ENCODE peak calls at places on chromosomes 7 and 10, in nine cellular contexts. F is tibial nerve, B is body of pancreas, E is uterus, T is IMR-90, Q is ovary, S is spleen, G is adrenal gland, M is prostate gland. A is an unnamed sample.

GRCh38 chr10:74949024-74949423 is 122.6 kb downstream of the KAT6B start:
- DNase-seq in B (no peak), E (no peak), S (no peak), M (no peak), G (no peak), F (no peak), T (peak), Q (no peak), A (no peak)

GRCh38 chr7:135966341-135967043 is 10.7 kb downstream of the MTPN start:
- DNase-seq in T (no peak), S (no peak), B (no peak), E (no peak), M (no peak), F (no peak), Q (no peak), G (no peak), A (no peak)

GRCh38 chr10:104824378-104825006 is 183.4 kb downstream of the SORCS3 start:
- DNase-seq in B (peak), G (peak), T (no peak), F (no peak), Q (peak), S (no peak), E (no peak), M (peak), A (no peak)

GRCh38 chr7:45922810-45923209 is 1.7 kb upstream of the IGFBP3 start:
- DNase-seq in S (no peak), T (no peak), Q (no peak), G (no peak), E (peak), F (no peak), M (no peak), B (no peak), A (no peak)

GRCh38 chr10:75197906-75198305 is 12.7 kb upstream of the VDAC2 start:
- DNase-seq in G (no peak), M (no peak), F (no peak), Q (no peak), S (no peak), E (no peak), B (peak), T (no peak), A (no peak)

GRCh38 chr10:60138842-60139241 is 232.5 kb upstream of the CCDC6 start:
- DNase-seq in G (no peak), E (no peak), B (no peak), S (no peak), T (no peak), Q (no peak), F (no peak), M (no peak), A (no peak)

GRCh38 chr7:101678713-101679112 is 49.6 kb upstream of the MYL10 start:
- DNase-seq in F (no peak), M (no peak), S (no peak), Q (no peak), T (peak), E (no peak), G (peak), B (no peak), A (no peak)

GRCh38 chr10:132319853-132320669 is 11.9 kb upstream of the LRRC27 start:
- DNase-seq in G (peak), B (no peak), F (no peak), S (peak), M (no peak), E (no peak), T (peak), Q (no peak), A (no peak)

GRCh38 chr7:115005241-115005640 is 83.3 kb downstream of the MDFIC start:
- DNase-seq in Q (no peak), E (no peak), S (no peak), M (no peak), B (no peak), F (no peak), G (no peak), T (no peak), A (no peak)

GRCh38 chr7:40680657-40681056 is 545.9 kb downstream of the SUGCT start:
- DNase-seq in S (no peak), E (no peak), B (no peak), M (no peak), T (no peak), G (peak), F (no peak), Q (no peak), A (no peak)

GRCh38 chr7:116271161-116271979 is 61.0 kb downstream of the TES start:
- DNase-seq in G (no peak), Q (peak), E (no peak), B (no peak), T (peak), F (no peak), M (no peak), S (no peak), A (no peak)

GRCh38 chr7:77450054-77450453 is 33.9 kb upstream of the GSAP start:
- DNase-seq in Q (no peak), T (peak), S (no peak), E (no peak), F (no peak), B (no peak), M (no peak), G (no peak), A (no peak)

GRCh38 chr10:124611738-124612137 is 132.4 kb downstream of the FAM53B start:
- DNase-seq in G (no peak), B (no peak), F (no peak), S (peak), M (no peak), E (no peak), T (no peak), Q (no peak), A (no peak)

DNA sequence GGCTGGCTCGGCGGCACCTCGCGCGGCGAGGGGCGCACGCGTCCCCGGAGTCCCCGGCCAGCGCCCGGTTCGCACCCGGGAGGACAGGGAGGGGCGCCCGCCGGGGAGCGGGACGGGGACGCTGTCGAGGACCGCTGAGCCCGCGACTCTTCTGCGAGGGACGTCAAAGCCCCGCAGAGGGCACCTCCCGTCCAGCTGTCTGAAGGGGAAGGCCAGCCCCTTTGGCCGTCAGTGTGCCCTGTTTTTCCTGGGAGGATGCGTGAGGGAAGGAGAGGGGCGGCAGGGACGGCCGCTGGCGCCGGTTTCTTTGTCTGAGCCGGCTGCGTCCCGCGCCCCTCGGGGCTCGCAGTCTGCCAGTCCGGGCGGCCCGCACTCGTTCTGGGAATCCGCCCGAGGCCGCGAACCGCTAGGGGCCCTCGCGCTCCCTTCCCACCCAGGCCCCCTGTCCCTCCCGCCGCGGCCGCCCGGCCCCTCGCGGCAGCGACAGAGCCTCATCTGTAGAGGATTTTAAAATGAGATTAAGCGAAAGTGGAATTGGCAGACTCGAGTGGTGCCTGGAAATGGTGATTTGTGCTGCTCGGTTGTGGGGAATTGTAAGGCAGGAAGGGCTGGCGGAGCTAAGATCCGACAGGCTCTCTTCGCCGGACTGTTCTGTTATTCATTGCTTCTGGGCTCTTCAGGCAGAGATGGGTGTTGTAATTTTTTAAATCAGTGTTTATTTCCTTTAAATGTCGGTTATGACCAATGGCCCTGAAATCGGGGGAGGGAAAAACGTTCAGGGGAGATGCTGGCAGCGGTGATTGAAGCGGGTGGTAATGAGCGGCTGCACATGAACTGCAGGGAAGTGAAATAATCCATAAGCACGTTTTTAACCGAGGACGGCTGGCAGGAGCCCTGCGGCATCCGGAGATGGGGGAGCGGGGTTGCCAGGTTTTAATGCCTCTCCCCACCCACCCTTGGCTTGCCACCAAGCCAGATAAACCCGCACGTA is 622 bp upstream of the RELN start:
- DNase-seq in B (peak), F (no peak), Q (no peak), M (no peak), E (no peak), T (peak), G (no peak), S (no peak), A (no peak)
- TF ChIP-seq POLR2A in B (no peak), F (no peak), Q (no peak), M (no peak), E (no peak), T (no peak), G (no peak), S (no peak), A (no peak)

DNA sequence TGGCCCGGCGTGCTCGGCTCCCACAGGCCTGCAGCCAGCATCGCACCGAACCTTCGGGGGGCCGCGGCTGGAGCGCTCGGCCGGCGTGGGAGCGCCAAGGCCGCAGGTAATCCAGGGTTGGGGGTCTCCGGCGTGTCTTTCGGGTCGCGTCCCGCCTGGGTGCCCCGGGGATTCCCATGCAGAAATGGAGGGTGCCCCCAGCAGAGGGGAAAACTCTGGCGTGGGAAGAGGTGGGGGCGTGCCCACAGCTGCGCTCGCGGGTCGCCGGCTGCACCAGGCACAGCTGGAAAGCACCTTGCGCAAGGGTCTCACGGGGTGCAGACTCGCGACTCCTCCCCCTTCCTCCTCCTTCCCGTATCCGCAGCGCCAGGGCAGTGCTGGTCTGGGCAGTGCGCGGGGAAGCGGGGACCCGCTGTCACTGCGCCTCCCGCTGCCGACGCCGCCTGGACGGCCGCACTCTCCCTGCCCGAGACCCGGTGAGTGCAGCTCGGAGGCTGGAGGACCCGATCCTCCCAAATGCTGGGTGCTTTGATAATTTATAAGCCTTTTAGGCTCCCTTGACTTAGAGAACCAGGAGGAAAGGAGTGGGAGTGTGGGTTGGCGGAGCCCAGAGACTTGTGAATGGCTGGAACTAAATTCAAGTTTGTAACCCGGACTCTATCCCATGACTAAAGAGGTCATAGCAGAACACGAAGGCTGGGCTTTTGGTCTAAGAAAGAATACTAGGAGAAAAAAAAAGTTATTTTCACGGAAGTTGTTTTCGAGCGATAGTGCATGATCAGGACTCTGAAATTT is 486 bp downstream of the MAP3K8 start:
- DNase-seq in Q (peak), B (peak), E (peak), S (peak), M (peak), G (peak), F (peak), T (peak), A (peak)
- TF ChIP-seq POLR2A in Q (peak), B (peak), E (peak), S (peak), M (peak), G (peak), F (peak), T (no peak), A (peak)

DNA sequence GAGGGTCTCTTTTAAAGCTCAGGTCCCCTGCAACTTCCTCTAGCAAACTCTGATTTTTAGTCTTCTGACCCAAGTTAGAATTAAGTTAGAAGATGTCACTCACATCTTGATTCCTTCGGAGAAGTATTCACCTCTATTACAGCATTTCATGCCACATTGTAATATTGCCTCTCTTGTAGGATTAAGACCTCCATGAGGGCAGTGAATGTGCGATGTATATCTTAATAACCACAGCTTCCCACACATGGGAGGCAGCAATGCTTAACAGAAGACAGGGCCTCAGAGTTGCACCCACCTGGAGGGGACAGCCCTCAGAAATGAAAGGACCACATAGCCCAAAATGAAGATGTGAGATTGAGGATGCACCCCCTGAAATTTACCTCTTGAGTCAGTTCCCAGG is 270.3 kb downstream of the HTR7 start:
- DNase-seq in M (no peak), G (no peak), F (no peak), Q (no peak), B (no peak), E (no peak), T (no peak), S (no peak), A (no peak)
- TF ChIP-seq POLR2A in M (no peak), G (no peak), F (no peak), Q (no peak), B (no peak), E (no peak), T (no peak), S (no peak), A (no peak)

GRCh38 chr7:112452102-112452888 is 2.0 kb downstream of the IFRD1 start:
- DNase-seq in F (peak), E (peak), Q (peak), B (peak), G (peak), M (peak), S (no peak), T (peak), A (no peak)
- TF ChIP-seq POLR2A in F (no peak), E (no peak), Q (no peak), B (no peak), G (peak), M (no peak), S (no peak), T (peak), A (peak)

DNA sequence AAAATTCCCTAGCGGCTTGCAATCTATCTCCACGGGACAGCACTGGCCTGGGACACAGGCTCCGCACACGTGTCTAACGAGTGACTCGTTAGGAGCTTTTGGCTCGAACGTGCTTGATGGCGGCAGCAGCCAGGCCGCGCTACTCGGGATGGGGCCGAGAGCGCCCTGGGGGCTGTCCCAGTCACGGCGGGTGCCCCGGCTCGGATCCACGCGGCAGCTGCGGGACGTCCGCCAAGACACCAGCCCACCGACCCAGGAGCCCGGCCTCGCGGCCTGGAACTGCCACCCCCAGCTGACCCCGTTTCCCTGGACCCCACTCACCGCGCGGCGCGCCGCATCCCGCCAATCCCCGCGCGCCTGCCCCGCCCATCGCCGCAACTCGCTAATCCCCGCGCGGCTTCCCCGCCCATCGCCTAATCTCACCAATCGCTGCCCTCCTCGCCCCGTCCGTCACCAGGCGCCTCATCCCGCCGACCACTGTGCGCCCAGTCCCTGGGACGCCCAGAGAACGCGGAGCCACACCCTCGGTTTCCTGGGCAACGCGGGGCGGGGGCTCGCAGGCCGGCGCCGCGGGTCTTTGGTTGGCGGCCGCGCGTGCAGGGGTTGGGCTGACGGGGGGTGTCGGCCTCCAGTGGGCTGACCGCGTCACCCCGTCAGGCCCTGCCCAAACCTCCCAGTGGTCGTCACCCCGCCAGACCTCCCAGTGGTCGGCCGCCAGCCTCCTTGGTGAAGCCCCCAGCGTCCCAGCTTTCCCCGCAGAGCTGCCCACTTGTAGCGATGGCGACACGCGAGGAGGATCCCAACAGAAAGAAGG is at the start of gene POLD2:
- DNase-seq in M (peak), S (peak), F (peak), G (peak), Q (peak), B (peak), E (peak), T (peak), A (peak)
- TF ChIP-seq POLR2A in M (peak), S (no peak), F (peak), G (peak), Q (peak), B (peak), E (peak), T (peak), A (peak)

GRCh38 chr7:74375726-74376220 is 77.9 kb upstream of the GTF2IRD1 start:
- DNase-seq in F (no peak), Q (no peak), M (no peak), G (no peak), E (no peak), B (no peak), T (no peak), S (no peak), A (no peak)
- TF ChIP-seq POLR2A in F (no peak), Q (no peak), M (no peak), G (no peak), E (no peak), B (no peak), T (no peak), S (no peak), A (no peak)

GRCh38 chr10:3105166-3105565 is 37.8 kb downstream of the PFKP start:
- DNase-seq in Q (no peak), T (no peak), B (no peak), G (no peak), S (no peak), M (no peak), E (no peak), F (no peak), A (no peak)

GRCh38 chr10:3105905-3106304 is 38.6 kb downstream of the PFKP start:
- DNase-seq in B (no peak), F (no peak), M (no peak), S (no peak), Q (no peak), T (no peak), E (no peak), G (no peak), A (no peak)

GRCh38 chr10:3102721-3103410 is 35.5 kb downstream of the PFKP start:
- DNase-seq in S (no peak), Q (no peak), E (no peak), G (peak), B (no peak), M (peak), T (peak), F (no peak), A (no peak)

GRCh38 chr10:3103646-3104045 is 36.3 kb downstream of the PFKP start:
- DNase-seq in E (no peak), M (no peak), Q (no peak), S (no peak), F (no peak), T (no peak), G (no peak), B (no peak), A (no peak)

DNA sequence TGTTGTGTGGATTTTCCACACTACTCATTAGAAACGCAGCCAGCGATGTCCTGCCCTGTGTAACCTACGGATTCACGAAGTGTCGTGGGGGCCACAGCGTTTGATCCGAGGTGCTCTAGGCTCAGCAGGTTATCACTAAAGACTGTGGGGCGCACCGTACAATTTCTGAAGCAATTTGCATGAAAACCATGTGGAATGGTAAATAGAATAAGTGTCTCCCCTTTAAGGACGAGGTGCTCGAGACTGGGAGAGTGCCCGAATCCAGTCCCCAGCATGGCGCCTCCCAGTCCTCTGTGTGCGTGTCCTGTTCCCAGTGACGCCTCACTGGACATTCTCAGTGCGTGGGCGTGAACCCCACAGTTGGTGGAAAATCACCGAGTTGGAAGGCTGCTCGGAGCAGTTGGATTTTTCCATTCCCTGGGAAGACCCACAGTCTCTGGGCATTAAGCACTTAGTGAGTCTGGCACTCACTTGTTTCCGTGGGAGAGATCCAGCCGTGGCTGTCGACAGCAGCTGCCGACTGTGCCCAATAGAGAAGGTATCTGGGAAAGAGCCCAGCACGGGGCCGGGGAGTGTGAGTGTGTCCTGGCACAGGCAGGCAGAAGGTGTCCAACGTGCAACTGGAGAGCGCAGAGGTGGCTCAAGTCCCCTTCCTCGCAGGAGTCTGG is 37.0 kb downstream of the PFKP start:
- DNase-seq in Q (no peak), E (no peak), F (no peak), M (no peak), S (peak), G (no peak), T (no peak), B (no peak), A (no peak)
- TF ChIP-seq POLR2A in Q (no peak), E (no peak), F (no peak), M (no peak), S (no peak), G (no peak), T (no peak), B (no peak), A (no peak)

GRCh38 chr7:94509879-94510581 is 421 bp downstream of the CASD1 start:
- DNase-seq in B (peak), E (peak), Q (peak), F (peak), S (peak), T (peak), G (peak), M (peak), A (peak)
- TF ChIP-seq POLR2A in B (peak), E (peak), Q (no peak), F (no peak), S (no peak), T (peak), G (peak), M (peak), A (no peak)

GRCh38 chr7:157372300-157373232 is 35.8 kb downstream of the DNAJB6 start:
- DNase-seq in M (no peak), S (no peak), F (no peak), T (no peak), E (no peak), G (no peak), Q (no peak), B (no peak), A (no peak)
- TF ChIP-seq POLR2A in M (no peak), S (no peak), F (no peak), T (no peak), E (no peak), G (no peak), Q (no peak), B (no peak), A (no peak)

GRCh38 chr10:359762-360161 is 224.5 kb downstream of the ZMYND11 start:
- DNase-seq in Q (no peak), S (peak), G (no peak), F (no peak), M (no peak), B (no peak), E (no peak), T (no peak), A (no peak)
- TF ChIP-seq POLR2A in Q (no peak), S (no peak), G (no peak), F (no peak), M (no peak), B (no peak), E (no peak), T (no peak), A (no peak)